ENCODE peak calls at places on chromosomes 12 and 14, in ten cellular contexts. One of them, this sample, is unnamed.

GRCh38 chr14:34018564-34019244 is 67.8 kb upstream of the EGLN3 start:
- DNase-seq in astrocyte: no peak
- DNase-seq in fibroblast of lung: no peak
- DNase-seq in anterior cingulate cortex: no peak
- DNase-seq in CD4-positive, CD25-positive, alpha-beta regulatory T cell: peak; percentile 20
- DNase-seq in left cardiac atrium: peak; percentile 30
- DNase-seq in activated CD4-positive, alpha-beta T cell treated with anti-CD3 and anti-CD28 coated beads, Interleukin-2, amount 50 U/mL, for 48 hours: peak; percentile 19
- DNase-seq in MG63: no peak
- DNase-seq in IMR-90: no peak
- DNase-seq in astrocyte of the spinal cord: no peak
- DNase-seq in this sample: peak; percentile 34

GRCh38 chr14:37081220-37081619 is 91.2 kb downstream of the SLC25A21 start:
- DNase-seq in left cardiac atrium: no peak
- DNase-seq in astrocyte of the spinal cord: peak; percentile 36
- DNase-seq in fibroblast of lung: peak; percentile 16
- DNase-seq in MG63: peak; percentile 5
- DNase-seq in IMR-90: peak; percentile 32
- DNase-seq in activated CD4-positive, alpha-beta T cell treated with anti-CD3 and anti-CD28 coated beads, Interleukin-2, amount 50 U/mL, for 48 hours: no peak
- DNase-seq in CD4-positive, CD25-positive, alpha-beta regulatory T cell: no peak
- DNase-seq in astrocyte: peak; percentile 51
- DNase-seq in anterior cingulate cortex: no peak
- DNase-seq in this sample: no peak

GRCh38 chr12:49984476-49984890 is 11.7 kb downstream of the AQP6 start:
- DNase-seq in astrocyte of the spinal cord: no peak
- DNase-seq in IMR-90: no peak
- DNase-seq in activated CD4-positive, alpha-beta T cell treated with anti-CD3 and anti-CD28 coated beads, Interleukin-2, amount 50 U/mL, for 48 hours: no peak
- DNase-seq in CD4-positive, CD25-positive, alpha-beta regulatory T cell: no peak
- DNase-seq in MG63: no peak
- DNase-seq in anterior cingulate cortex: no peak
- DNase-seq in fibroblast of lung: no peak
- DNase-seq in astrocyte: no peak
- DNase-seq in left cardiac atrium: no peak
- DNase-seq in this sample: no peak

GRCh38 chr14:77279719-77280118 is 8.7 kb upstream of the NGB start:
- DNase-seq in IMR-90: no peak
- DNase-seq in MG63: no peak
- DNase-seq in activated CD4-positive, alpha-beta T cell treated with anti-CD3 and anti-CD28 coated beads, Interleukin-2, amount 50 U/mL, for 48 hours: no peak
- DNase-seq in astrocyte: no peak
- DNase-seq in astrocyte of the spinal cord: no peak
- DNase-seq in CD4-positive, CD25-positive, alpha-beta regulatory T cell: no peak
- DNase-seq in fibroblast of lung: no peak
- DNase-seq in anterior cingulate cortex: no peak
- DNase-seq in left cardiac atrium: no peak
- DNase-seq in this sample: no peak

GRCh38 chr12:49051777-49052438 is 8.7 kb downstream of the KMT2D start:
- DNase-seq in anterior cingulate cortex: no peak
- DNase-seq in activated CD4-positive, alpha-beta T cell treated with anti-CD3 and anti-CD28 coated beads, Interleukin-2, amount 50 U/mL, for 48 hours: no peak
- DNase-seq in MG63: no peak
- DNase-seq in fibroblast of lung: no peak
- DNase-seq in left cardiac atrium: no peak
- DNase-seq in astrocyte: no peak
- DNase-seq in astrocyte of the spinal cord: no peak
- DNase-seq in IMR-90: no peak
- DNase-seq in CD4-positive, CD25-positive, alpha-beta regulatory T cell: no peak
- DNase-seq in this sample: no peak

GRCh38 chr12:63319936-63320633 is 169.1 kb upstream of the AVPR1A start:
- DNase-seq in astrocyte of the spinal cord: peak; percentile 12
- DNase-seq in astrocyte: no peak
- DNase-seq in MG63: no peak
- DNase-seq in anterior cingulate cortex: no peak
- DNase-seq in IMR-90: no peak
- DNase-seq in CD4-positive, CD25-positive, alpha-beta regulatory T cell: no peak
- DNase-seq in left cardiac atrium: no peak
- DNase-seq in activated CD4-positive, alpha-beta T cell treated with anti-CD3 and anti-CD28 coated beads, Interleukin-2, amount 50 U/mL, for 48 hours: no peak
- DNase-seq in fibroblast of lung: no peak
- DNase-seq in this sample: no peak

GRCh38 chr14:104676694-104677505 is 12.5 kb upstream of the INF2 start:
- DNase-seq in left cardiac atrium: peak; percentile 39
- DNase-seq in IMR-90: no peak
- DNase-seq in activated CD4-positive, alpha-beta T cell treated with anti-CD3 and anti-CD28 coated beads, Interleukin-2, amount 50 U/mL, for 48 hours: peak; percentile 76
- DNase-seq in anterior cingulate cortex: no peak
- DNase-seq in fibroblast of lung: no peak
- DNase-seq in astrocyte of the spinal cord: no peak
- DNase-seq in MG63: no peak
- DNase-seq in CD4-positive, CD25-positive, alpha-beta regulatory T cell: no peak
- DNase-seq in astrocyte: no peak
- DNase-seq in this sample: no peak

GRCh38 chr14:102574840-102575478 is 17.5 kb upstream of the RCOR1 start:
- DNase-seq in astrocyte: no peak
- DNase-seq in anterior cingulate cortex: no peak
- DNase-seq in fibroblast of lung: no peak
- DNase-seq in MG63: no peak
- DNase-seq in CD4-positive, CD25-positive, alpha-beta regulatory T cell: no peak
- DNase-seq in activated CD4-positive, alpha-beta T cell treated with anti-CD3 and anti-CD28 coated beads, Interleukin-2, amount 50 U/mL, for 48 hours: no peak
- DNase-seq in astrocyte of the spinal cord: no peak
- DNase-seq in left cardiac atrium: no peak
- DNase-seq in IMR-90: no peak
- DNase-seq in this sample: no peak

GRCh38 chr12:5124401-5124800 is 80.7 kb downstream of the KCNA5 start:
- DNase-seq in CD4-positive, CD25-positive, alpha-beta regulatory T cell: no peak
- DNase-seq in left cardiac atrium: no peak
- DNase-seq in astrocyte: no peak
- DNase-seq in MG63: no peak
- DNase-seq in IMR-90: no peak
- DNase-seq in activated CD4-positive, alpha-beta T cell treated with anti-CD3 and anti-CD28 coated beads, Interleukin-2, amount 50 U/mL, for 48 hours: no peak
- DNase-seq in anterior cingulate cortex: no peak
- DNase-seq in astrocyte of the spinal cord: no peak
- DNase-seq in fibroblast of lung: no peak
- DNase-seq in this sample: no peak

GRCh38 chr12:125028106-125028505 is 34.7 kb downstream of the BRI3BP start:
- DNase-seq in CD4-positive, CD25-positive, alpha-beta regulatory T cell: no peak
- DNase-seq in astrocyte: no peak
- DNase-seq in left cardiac atrium: no peak
- DNase-seq in anterior cingulate cortex: no peak
- DNase-seq in activated CD4-positive, alpha-beta T cell treated with anti-CD3 and anti-CD28 coated beads, Interleukin-2, amount 50 U/mL, for 48 hours: no peak
- DNase-seq in MG63: no peak
- DNase-seq in astrocyte of the spinal cord: no peak
- DNase-seq in IMR-90: no peak
- DNase-seq in fibroblast of lung: no peak
- DNase-seq in this sample: no peak

GRCh38 chr12:54052745-54053624 is 650 bp upstream of the HOXC4 start:
- DNase-seq in left cardiac atrium: no peak
- DNase-seq in CD4-positive, CD25-positive, alpha-beta regulatory T cell: peak; percentile 41
- DNase-seq in IMR-90: no peak
- DNase-seq in astrocyte of the spinal cord: peak; percentile 67
- DNase-seq in MG63: no peak
- DNase-seq in astrocyte: no peak
- DNase-seq in activated CD4-positive, alpha-beta T cell treated with anti-CD3 and anti-CD28 coated beads, Interleukin-2, amount 50 U/mL, for 48 hours: no peak
- DNase-seq in anterior cingulate cortex: no peak
- DNase-seq in fibroblast of lung: peak; percentile 14
- DNase-seq in this sample: no peak

GRCh38 chr12:74111688-74112360 is 425.8 kb upstream of the ATXN7L3B start:
- DNase-seq in fibroblast of lung: no peak
- DNase-seq in astrocyte of the spinal cord: peak; percentile 46
- DNase-seq in IMR-90: no peak
- DNase-seq in anterior cingulate cortex: peak; percentile 34
- DNase-seq in activated CD4-positive, alpha-beta T cell treated with anti-CD3 and anti-CD28 coated beads, Interleukin-2, amount 50 U/mL, for 48 hours: no peak
- DNase-seq in astrocyte: no peak
- DNase-seq in MG63: peak; percentile 28
- DNase-seq in CD4-positive, CD25-positive, alpha-beta regulatory T cell: peak; percentile 1
- DNase-seq in left cardiac atrium: no peak
- DNase-seq in this sample: no peak

GRCh38 chr12:104555650-104556049 is 98.9 kb downstream of the CHST11 start:
- DNase-seq in IMR-90: no peak
- DNase-seq in activated CD4-positive, alpha-beta T cell treated with anti-CD3 and anti-CD28 coated beads, Interleukin-2, amount 50 U/mL, for 48 hours: no peak
- DNase-seq in MG63: no peak
- DNase-seq in anterior cingulate cortex: peak; percentile 4
- DNase-seq in left cardiac atrium: no peak
- DNase-seq in astrocyte: no peak
- DNase-seq in CD4-positive, CD25-positive, alpha-beta regulatory T cell: no peak
- DNase-seq in astrocyte of the spinal cord: no peak
- DNase-seq in fibroblast of lung: no peak
- DNase-seq in this sample: no peak

This sample was measured in fibroblast of the aortic adventitia.